ENCODE peak calls at places on chromosomes 4 and X, in nine cellular contexts. Q, W, Y, A, U, N, F, C and I are unnamed samples.

GRCh38 chr4:142408003-142408441 is 438.1 kb downstream of the INPP4B start:
- DNase-seq in C (peak), U (no peak), F (no peak), Y (peak), A (peak), Q (no peak), N (no peak), W (no peak), I (peak)

GRCh38 chr4:151331276-151332042 is 6.1 kb upstream of the SH3D19 start:
- DNase-seq in F (no peak), Q (no peak), W (no peak), U (no peak), N (peak), A (peak), Y (no peak), C (no peak), I (peak)

GRCh38 chrX:150736478-150736877 is 43.3 kb downstream of the MTMR1 start:
- DNase-seq in F (no peak), C (no peak), A (no peak), W (no peak), N (no peak), U (no peak), Y (no peak), Q (no peak), I (no peak)

GRCh38 chr4:169485791-169486742 is 126.3 kb downstream of the NEK1 start:
- DNase-seq in Y (peak), F (no peak), U (no peak), A (peak), N (peak), W (no peak), C (peak), Q (no peak), I (no peak)

GRCh38 chr4:26252349-26252748 is 68.5 kb upstream of the RBPJ start:
- DNase-seq in Q (no peak), N (no peak), Y (no peak), U (no peak), A (no peak), F (no peak), C (no peak), W (no peak), I (peak)

GRCh38 chrX:51814066-51814465 is 70.8 kb downstream of the GSPT2 start:
- DNase-seq in U (no peak), Q (no peak), C (no peak), F (no peak), A (no peak), W (no peak), Y (no peak), N (no peak), I (no peak)

GRCh38 chr4:107203733-107204132 is 167.6 kb upstream of the DKK2 start:
- DNase-seq in Y (no peak), Q (no peak), A (no peak), W (no peak), N (no peak), U (no peak), F (no peak), C (no peak), I (no peak)

GRCh38 chr4:150722908-150723362 is 141.0 kb downstream of the MAB21L2 start:
- DNase-seq in U (no peak), Y (no peak), A (peak), F (no peak), Q (peak), W (peak), N (peak), C (no peak), I (peak)

GRCh38 chrX:70354726-70355125 is 64.8 kb downstream of the KIF4A start:
- DNase-seq in N (no peak), F (no peak), W (no peak), U (no peak), Q (no peak), A (peak), Y (no peak), C (no peak), I (no peak)

GRCh38 chrX:118627084-118627758 is 100.2 kb upstream of the IL13RA1 start:
- DNase-seq in F (no peak), N (no peak), Q (no peak), A (peak), Y (no peak), W (no peak), C (no peak), U (no peak), I (no peak)

GRCh38 chrX:108584617-108585211 is 145.1 kb downstream of the COL4A5 start:
- DNase-seq in W (no peak), A (peak), Q (no peak), C (no peak), U (no peak), N (no peak), Y (no peak), F (no peak), I (peak)

GRCh38 chrX:136577562-136577961 is 45.5 kb downstream of the VGLL1 start:
- DNase-seq in W (peak), F (no peak), Y (peak), U (peak), N (no peak), A (peak), Q (peak), C (peak), I (peak)

GRCh38 chr4:48375651-48376291 is 34.4 kb downstream of the SLAIN2 start:
- DNase-seq in C (no peak), Q (no peak), F (no peak), U (no peak), A (peak), W (no peak), N (peak), Y (peak), I (no peak)

GRCh38 chr4:20252656-20253271 is 1.1 kb downstream of the SLIT2 start:
- DNase-seq in C (no peak), W (peak), U (peak), A (peak), F (peak), Q (peak), N (no peak), Y (peak), I (peak)

GRCh38 chrX:110172215-110172614 is 145.7 kb downstream of the AMMECR1 start:
- DNase-seq in Y (no peak), F (no peak), W (no peak), U (no peak), N (no peak), A (no peak), Q (no peak), C (no peak), I (no peak)

GRCh38 chr4:79044260-79044659 is 105.0 kb upstream of the PAQR3 start:
- DNase-seq in Y (no peak), C (no peak), Q (no peak), N (no peak), U (no peak), F (no peak), W (no peak), A (no peak), I (no peak)

GRCh38 chr4:141246243-141246642 is 25.5 kb downstream of the ZNF330 start:
- DNase-seq in A (peak), Y (peak), U (no peak), Q (no peak), N (peak), F (no peak), W (no peak), C (no peak), I (no peak)

GRCh38 chr4:80446664-80447063 is 111.1 kb downstream of the CFAP299 start:
- DNase-seq in U (no peak), F (no peak), N (no peak), Y (peak), A (peak), Q (no peak), W (no peak), C (peak), I (no peak)

GRCh38 chr4:100841911-100842310 is 324.1 kb upstream of the EMCN start:
- DNase-seq in Q (no peak), F (no peak), W (no peak), N (no peak), U (no peak), Y (peak), C (no peak), A (peak), I (no peak)

GRCh38 chrX:66004928-66005831 is 34.7 kb downstream of the VSIG4 start:
- DNase-seq in U (no peak), W (no peak), Y (no peak), F (no peak), N (no peak), C (no peak), A (no peak), Q (no peak), I (no peak)

GRCh38 chr4:10035130-10035529 is 13.8 kb upstream of the SLC2A9 start:
- DNase-seq in F (no peak), U (no peak), Y (no peak), W (no peak), N (no peak), A (no peak), Q (no peak), C (no peak), I (peak)

GRCh38 chr4:154549894-154550790 is at the start of gene PLRG1:
- DNase-seq in A (peak), W (peak), Y (peak), F (peak), C (peak), Q (peak), N (peak), U (peak), I (peak)

GRCh38 chr4:8000247-8000646 is 60.6 kb upstream of the AFAP1 start:
- DNase-seq in C (no peak), A (no peak), F (no peak), Q (no peak), Y (no peak), W (no peak), N (no peak), U (no peak), I (no peak)

GRCh38 chr4:8921465-8921864 is 49.8 kb upstream of the HMX1 start:
- DNase-seq in U (no peak), Q (no peak), N (no peak), W (no peak), Y (peak), C (no peak), F (no peak), A (no peak), I (peak)

GRCh38 chr4:168739851-168740250 is 243.0 kb downstream of the PALLD start:
- DNase-seq in C (no peak), Q (no peak), N (no peak), W (no peak), A (no peak), F (no peak), U (no peak), Y (no peak), I (no peak)

GRCh38 chr4:180810581-180810980 is 1432.6 kb upstream of the TENM3 start:
- DNase-seq in N (no peak), W (no peak), Y (no peak), F (no peak), Q (no peak), U (no peak), A (no peak), C (no peak), I (no peak)

GRCh38 chr4:185412412-185412811 is 13.4 kb downstream of the UFSP2 start:
- DNase-seq in W (no peak), Y (no peak), U (no peak), Q (no peak), N (no peak), F (no peak), C (no peak), A (no peak), I (no peak)

GRCh38 chrX:88397551-88397950 is 349.5 kb upstream of the CPXCR1 start:
- DNase-seq in Q (no peak), W (no peak), N (no peak), Y (no peak), F (no peak), A (no peak), U (no peak), C (no peak), I (no peak)

GRCh38 chr4:179292443-179292842 is 1850.2 kb upstream of the AGA start:
- DNase-seq in F (no peak), U (no peak), Y (no peak), C (no peak), W (no peak), A (no peak), N (no peak), Q (no peak), I (no peak)

GRCh38 chr4:18202510-18202909 is 181.0 kb upstream of the LCORL start:
- DNase-seq in C (no peak), N (no peak), Q (no peak), Y (no peak), F (no peak), W (no peak), U (no peak), A (no peak), I (no peak)

GRCh38 chrX:101906136-101906796 is 25.6 kb downstream of the ZMAT1 start:
- DNase-seq in Q (no peak), N (no peak), W (peak), A (no peak), Y (no peak), F (no peak), C (no peak), U (no peak), I (no peak)

GRCh38 chr4:156974264-156974663 is 2.7 kb upstream of the PDGFC start:
- DNase-seq in Y (no peak), F (no peak), A (peak), C (no peak), W (no peak), Q (no peak), N (no peak), U (no peak), I (no peak)

GRCh38 chr4:5747746-5748365 is 36.9 kb downstream of the EVC start:
- DNase-seq in F (no peak), U (no peak), Y (peak), A (peak), Q (peak), C (peak), W (no peak), N (peak), I (no peak)

GRCh38 chr4:84672177-84672576 is 89.2 kb downstream of the CDS1 start:
- DNase-seq in F (no peak), N (no peak), W (no peak), C (no peak), Y (no peak), A (peak), Q (no peak), U (no peak), I (no peak)

GRCh38 chr4:15455290-15455689 is 14.4 kb upstream of the CC2D2A start:
- DNase-seq in F (no peak), W (peak), Y (peak), C (peak), U (no peak), N (peak), Q (no peak), A (peak), I (no peak)

GRCh38 chrX:74419861-74420193 is 1.5 kb upstream of the SLC16A2 start:
- DNase-seq in C (no peak), W (no peak), F (no peak), A (no peak), N (no peak), Y (no peak), U (peak), Q (no peak), I (peak)

GRCh38 chrX:39898147-39898546 is 199.6 kb downstream of the BCOR start:
- DNase-seq in Q (no peak), U (no peak), W (no peak), Y (no peak), F (no peak), C (no peak), N (no peak), A (no peak), I (no peak)